ENCODE peak calls at places on chromosome 18, in six cellular contexts. O, R, H, Z, Y and B are unnamed samples.

GRCh38 chr18:78739843-78740677 is 239.6 kb upstream of the SALL3 start:
- DNase-seq in O (no peak), R (no peak), H (no peak), Z (no peak), Y (no peak), B (no peak)

GRCh38 chr18:59932401-59932800 is 32.6 kb downstream of the PMAIP1 start:
- DNase-seq in O (peak; percentile 30), R (no peak), H (no peak), Z (no peak), Y (no peak), B (no peak)

GRCh38 chr18:25875574-25875973 is 214.8 kb downstream of the SS18 start:
- DNase-seq in O (no peak), R (no peak), H (no peak), Z (no peak), Y (no peak), B (no peak)

GRCh38 chr18:35481960-35482366 is 15.8 kb downstream of the INO80C start:
- DNase-seq in O (no peak), R (no peak), H (no peak), Z (no peak), Y (peak; percentile 92), B (no peak)

GRCh38 chr18:23137788-23138216 is 2.5 kb downstream of the CABLES1 start:
- DNase-seq in O (no peak), R (no peak), H (no peak), Z (no peak), Y (no peak), B (no peak)

GRCh38 chr18:12657048-12657848 is 659 bp downstream of the SPIRE1 start:
- DNase-seq in O (peak; percentile 78), R (peak; percentile 61), H (no peak), Z (peak; percentile 54), Y (no peak), B (no peak)

GRCh38 chr18:80154293-80154692 is 45.2 kb downstream of the ADNP2 start:
- DNase-seq in O (no peak), R (peak; percentile 21), H (peak; percentile 23), Z (no peak), Y (peak; percentile 30), B (no peak)

GRCh38 chr18:54822872-54823845 is 5.1 kb upstream of the RAB27B start:
- DNase-seq in O (no peak), R (no peak), H (no peak), Z (no peak), Y (no peak), B (no peak)

GRCh38 chr18:67771271-67771670 is 254.8 kb upstream of the DSEL start:
- DNase-seq in O (no peak), R (no peak), H (no peak), Z (no peak), Y (no peak), B (no peak)

GRCh38 chr18:72544092-72544886 is at the start of gene CBLN2:
- DNase-seq in O (peak; percentile 92), R (peak; percentile 21), H (no peak), Z (peak; percentile 89), Y (peak; percentile 23), B (peak; percentile 63)

GRCh38 chr18:64090876-64091275 is 58.0 kb downstream of the LINC00305 start:
- DNase-seq in O (no peak), R (no peak), H (no peak), Z (no peak), Y (no peak), B (no peak)

GRCh38 chr18:64037812-64038414 is 68.0 kb downstream of the SERPINB8 start:
- DNase-seq in O (peak; percentile 70), R (peak; percentile 14), H (no peak), Z (no peak), Y (peak; percentile 50), B (no peak)

GRCh38 chr18:52869942-52870907 is 530.2 kb downstream of the DCC start:
- DNase-seq in O (peak; percentile 15), R (no peak), H (no peak), Z (peak; percentile 54), Y (no peak), B (no peak)

GRCh38 chr18:77102246-77103040 is 30.1 kb downstream of the MBP start:
- DNase-seq in O (peak; percentile 53), R (no peak), H (peak; percentile 74), Z (no peak), Y (no peak), B (no peak)
- TF ChIP-seq POLR2AphosphoS5 in O (peak; percentile 45), R (no peak), H (peak; percentile 26), Z (no peak), Y (no peak), B (no peak)

DNA sequence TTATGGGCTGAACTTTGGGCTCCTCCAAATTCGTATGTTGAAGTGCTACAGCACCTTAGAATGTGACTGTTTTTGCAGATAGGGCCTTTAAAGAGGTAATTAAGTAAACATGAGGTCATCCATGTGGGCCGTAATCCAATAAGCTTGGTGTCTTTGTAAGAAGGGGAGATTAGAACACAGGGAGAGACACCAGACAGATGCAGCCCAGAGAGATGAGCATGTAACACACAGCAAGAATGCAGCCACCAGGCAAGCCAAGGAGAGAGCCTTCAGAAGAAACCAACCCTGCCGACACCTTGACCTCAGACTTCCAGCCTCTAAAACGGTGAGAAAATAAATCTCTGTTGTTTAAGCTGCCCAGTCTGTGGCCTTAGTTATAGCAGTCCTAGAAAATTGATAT is 74.3 kb downstream of the HRH4 start:
- DNase-seq in O (no peak), R (no peak), H (no peak), Z (no peak), Y (no peak), B (no peak)
- TF ChIP-seq GABPA in O (no peak), R (no peak), H (no peak), Z (no peak), Y (no peak), B (no peak)

GRCh38 chr18:27847412-27847811 is 329.5 kb downstream of the CDH2 start:
- DNase-seq in O (no peak), R (no peak), H (no peak), Z (no peak), Y (no peak), B (no peak)
- TF ChIP-seq POLR2AphosphoS5 in O (no peak), R (no peak), H (no peak), Z (no peak), Y (no peak), B (no peak)

GRCh38 chr18:71485578-71485977 is 1058.6 kb downstream of the CBLN2 start:
- DNase-seq in O (no peak), R (no peak), H (no peak), Z (no peak), Y (no peak), B (no peak)
- TF ChIP-seq GABPA in O (no peak), R (no peak), H (no peak), Z (no peak), Y (no peak), B (no peak)

GRCh38 chr18:44681039-44681595 is 429 bp downstream of the SETBP1 start:
- DNase-seq in O (peak; percentile 35), R (no peak), H (no peak), Z (no peak), Y (no peak), B (no peak)

GRCh38 chr18:44679912-44680270 is 797 bp upstream of the SETBP1 start:
- DNase-seq in O (peak; percentile 82), R (no peak), H (no peak), Z (peak; percentile 57), Y (no peak), B (no peak)

GRCh38 chr18:44681611-44682010 is 923 bp downstream of the SETBP1 start:
- DNase-seq in O (no peak), R (no peak), H (no peak), Z (no peak), Y (no peak), B (no peak)

GRCh38 chr18:44679056-44679911 is 1.4 kb upstream of the SETBP1 start:
- DNase-seq in O (peak; percentile 86), R (peak; percentile 68), H (no peak), Z (peak; percentile 78), Y (peak; percentile 42), B (peak; percentile 59)

GRCh38 chr18:44680271-44681038 is at the start of gene SETBP1:
- DNase-seq in O (peak; percentile 84), R (no peak), H (no peak), Z (peak; percentile 74), Y (no peak), B (no peak)
- TF ChIP-seq POLR2AphosphoS5 in O (no peak), R (no peak), H (peak; percentile 65), Z (no peak), Y (peak; percentile 19), B (no peak)

GRCh38 chr18:9380101-9380500 is 45.5 kb downstream of the TWSG1 start:
- DNase-seq in O (no peak), R (no peak), H (no peak), Z (no peak), Y (no peak), B (no peak)
- TF ChIP-seq GABPA in O (no peak), R (no peak), H (no peak), Z (no peak), Y (no peak), B (no peak)

GRCh38 chr18:8703781-8704301 is 1.5 kb upstream of the MTCL1 start:
- DNase-seq in O (no peak), R (no peak), H (no peak), Z (no peak), Y (peak; percentile 32), B (no peak)

GRCh38 chr18:8704361-8705279 is 736 bp upstream of the MTCL1 start:
- DNase-seq in O (peak; percentile 99), R (peak; percentile 99), H (no peak), Z (peak; percentile 88), Y (peak; percentile 60), B (peak; percentile 49)

GRCh38 chr18:8705941-8706544 is 687 bp downstream of the MTCL1 start:
- DNase-seq in O (peak; percentile 72), R (no peak), H (no peak), Z (peak; percentile 62), Y (no peak), B (peak; percentile 5)

GRCh38 chr18:8706545-8706980 is 1.2 kb downstream of the MTCL1 start:
- DNase-seq in O (no peak), R (peak; percentile 32), H (no peak), Z (no peak), Y (no peak), B (no peak)

GRCh38 chr18:8705280-8705940 is at the start of gene MTCL1:
- DNase-seq in O (peak; percentile 89), R (peak; percentile 57), H (no peak), Z (peak; percentile 70), Y (no peak), B (no peak)
- TF ChIP-seq POLR2AphosphoS5 in O (no peak), R (no peak), H (no peak), Z (no peak), Y (no peak), B (no peak)

GRCh38 chr18:48933578-48934399 is 17.0 kb downstream of the SMAD7 start:
- DNase-seq in O (no peak), R (no peak), H (no peak), Z (no peak), Y (no peak), B (no peak)
- TF ChIP-seq GABPA in O (no peak), R (no peak), H (no peak), Z (no peak), Y (no peak), B (no peak)